ENCODE peak calls at places on chromosomes 1 and 21, in eight cellular contexts. L is NCI-H774; N is activated CD8-positive, alpha-beta memory T cell treated with anti-CD3 and anti-CD28 coated beads for 48 hours; Y is thoracic aorta; E is NCI-H2029 treated with DMSO at 0.1 percent for 48 hours; T is KG1; V is SJSA1; D is stimulated activated CD4-positive, alpha-beta T cell treated with anti-CD3 and anti-CD28 coated beads, Interleukin-4, amount 100 ng/mL, for 4 hours. P is an unnamed sample.

GRCh38 chr1:212290608-212291007 is 5.4 kb downstream of the PPP2R5A start:
- DNase-seq in Y (no peak), L (no peak), T (no peak), D (no peak), V (no peak), E (no peak), N (no peak), P (no peak)

GRCh38 chr1:12275370-12275769 is 45.5 kb downstream of the VPS13D start:
- DNase-seq in L (no peak), D (peak), V (peak), N (peak), E (no peak), T (no peak), Y (no peak), P (no peak)

GRCh38 chr1:228100822-228101613 is 2.1 kb downstream of the C1orf35 start:
- DNase-seq in N (no peak), E (no peak), Y (no peak), V (no peak), D (no peak), T (no peak), L (no peak), P (no peak)

GRCh38 chr1:14946567-14947285 is 206.8 kb upstream of the TMEM51 start:
- DNase-seq in E (no peak), D (no peak), T (no peak), Y (peak), L (no peak), V (peak), N (no peak), P (no peak)

GRCh38 chr1:248817065-248817464 is 8.7 kb downstream of the SH3BP5L start:
- DNase-seq in L (no peak), E (no peak), D (no peak), Y (no peak), N (no peak), T (peak), V (no peak), P (no peak)

GRCh38 chr1:234226106-234226818 is 147.0 kb upstream of the COA6 start:
- DNase-seq in N (no peak), Y (no peak), D (no peak), T (no peak), L (no peak), V (no peak), E (no peak), P (no peak)

GRCh38 chr1:9084883-9085282 is 15.4 kb upstream of the SLC2A5 start:
- DNase-seq in E (no peak), D (no peak), V (no peak), L (no peak), N (no peak), T (no peak), Y (peak), P (no peak)

GRCh38 chr1:226980122-226980551 is 40.0 kb downstream of the COQ8A start:
- DNase-seq in V (no peak), D (no peak), Y (no peak), L (no peak), N (no peak), T (no peak), E (no peak), P (no peak)

GRCh38 chr1:229897540-229897939 is 169.5 kb upstream of the GALNT2 start:
- DNase-seq in E (no peak), N (no peak), D (no peak), T (no peak), V (no peak), Y (no peak), L (no peak), P (no peak)

GRCh38 chr1:32963746-32964460 is 706 bp downstream of the RNF19B start:
- DNase-seq in T (no peak), Y (no peak), E (no peak), N (no peak), D (peak), L (peak), V (peak), P (peak)

GRCh38 chr1:184150776-184151531 is 99.4 kb downstream of the TSEN15 start:
- DNase-seq in V (no peak), T (no peak), E (no peak), D (no peak), N (no peak), Y (no peak), L (no peak), P (no peak)

GRCh38 chr1:225467193-225468020 is 39.6 kb upstream of the LBR start:
- DNase-seq in V (no peak), D (peak), N (peak), L (peak), T (peak), E (no peak), Y (no peak), P (no peak)

GRCh38 chr1:41713557-41714327 is 205.0 kb downstream of the HIVEP3 start:
- DNase-seq in D (no peak), Y (no peak), V (peak), L (no peak), T (no peak), N (no peak), E (no peak), P (no peak)

GRCh38 chr1:79264975-79265818 is 258.7 kb upstream of the ADGRL4 start:
- DNase-seq in N (no peak), T (no peak), Y (no peak), E (no peak), L (no peak), V (no peak), D (no peak), P (no peak)

GRCh38 chr1:85047472-85048295 is 616 bp downstream of the MCOLN3 start:
- DNase-seq in D (no peak), Y (no peak), E (no peak), L (no peak), T (peak), V (no peak), N (no peak), P (peak)

GRCh38 chr1:185152187-185152767 is 4.5 kb downstream of the TRMT1L start:
- DNase-seq in V (no peak), D (no peak), N (no peak), E (no peak), Y (no peak), T (no peak), L (no peak), P (no peak)

GRCh38 chr1:19646366-19646765 is 2.3 kb downstream of the NBL1 start:
- DNase-seq in E (no peak), N (no peak), V (no peak), Y (no peak), T (no peak), D (no peak), L (no peak), P (no peak)

GRCh38 chr1:206121269-206121668 is 4.1 kb upstream of the AVPR1B start:
- DNase-seq in E (no peak), T (no peak), N (no peak), V (no peak), D (no peak), Y (no peak), L (no peak), P (no peak)

GRCh38 chr1:237562247-237562823 is 328.4 kb downstream of the ZP4 start:
- DNase-seq in Y (no peak), E (peak), L (peak), V (peak), N (no peak), T (peak), D (no peak), P (peak)

GRCh38 chr1:214392246-214392645 is 111.3 kb downstream of the SMYD2 start:
- DNase-seq in E (no peak), N (no peak), D (no peak), T (no peak), Y (no peak), V (peak), L (no peak), P (no peak)

GRCh38 chr1:227838181-227838580 is 22.7 kb downstream of the PRSS38 start:
- DNase-seq in E (no peak), V (no peak), N (no peak), L (no peak), Y (no peak), D (no peak), T (no peak), P (no peak)

GRCh38 chr1:186282466-186282865 is 92.6 kb downstream of the TPR start:
- DNase-seq in D (no peak), T (no peak), E (no peak), V (no peak), L (no peak), Y (no peak), N (no peak), P (no peak)

GRCh38 chr1:80050085-80050484 is 1043.6 kb upstream of the ADGRL4 start:
- DNase-seq in E (peak), N (no peak), Y (no peak), T (no peak), V (no peak), L (no peak), D (no peak), P (no peak)

GRCh38 chr21:41837756-41838297 is 41.3 kb downstream of the PRDM15 start:
- DNase-seq in T (no peak), E (no peak), Y (no peak), L (no peak), N (no peak), D (no peak), V (no peak), P (no peak)

GRCh38 chr21:27477321-27477720 is 510.4 kb upstream of the ADAMTS5 start:
- DNase-seq in L (no peak), D (no peak), T (no peak), E (no peak), V (no peak), N (no peak), Y (no peak), P (no peak)

GRCh38 chr1:6546326-6546725 is 8.0 kb downstream of the NOL9 start:
- DNase-seq in D (no peak), T (no peak), E (no peak), N (no peak), L (no peak), Y (no peak), V (no peak), P (no peak)

GRCh38 chr1:151583796-151584195 is 28.1 kb upstream of the SNX27 start:
- DNase-seq in E (no peak), Y (no peak), D (no peak), V (no peak), N (no peak), T (no peak), L (no peak), P (no peak)

GRCh38 chr1:63931468-63931867 is 157.7 kb downstream of the ROR1 start:
- DNase-seq in N (no peak), Y (no peak), E (no peak), T (no peak), D (no peak), V (no peak), L (no peak), P (no peak)

GRCh38 chr1:84830136-84830535 is 62.9 kb downstream of the LPAR3 start:
- DNase-seq in N (no peak), L (no peak), T (no peak), E (no peak), Y (no peak), D (no peak), V (no peak), P (no peak)

GRCh38 chr1:177927021-177927596 is 42.7 kb downstream of the SEC16B start:
- DNase-seq in V (peak), T (no peak), L (no peak), N (no peak), D (no peak), Y (no peak), E (no peak), P (no peak)

GRCh38 chr1:157154940-157155514 is 16.8 kb upstream of the ETV3 start:
- DNase-seq in Y (no peak), D (no peak), E (no peak), N (no peak), L (no peak), V (no peak), T (no peak), P (no peak)

GRCh38 chr1:43990271-43991199 is 864 bp upstream of the CCDC24 start:
- DNase-seq in D (no peak), E (no peak), T (no peak), Y (no peak), N (no peak), V (no peak), L (no peak), P (no peak)

GRCh38 chr1:236209185-236209584 is 66.8 kb downstream of the GPR137B start:
- DNase-seq in L (no peak), Y (no peak), E (no peak), D (no peak), T (no peak), N (no peak), V (no peak), P (no peak)

GRCh38 chr1:97632075-97632474 is 288.8 kb downstream of the DPYD start:
- DNase-seq in Y (no peak), D (no peak), V (peak), E (no peak), L (peak), N (no peak), T (no peak), P (peak)

GRCh38 chr21:41600556-41600955 is 92.6 kb upstream of the TMPRSS2 start:
- DNase-seq in L (no peak), E (no peak), N (no peak), Y (no peak), T (no peak), D (no peak), V (no peak), P (no peak)

GRCh38 chr1:37069406-37069805 is 35.1 kb upstream of the GRIK3 start:
- DNase-seq in N (no peak), D (no peak), T (no peak), Y (no peak), V (no peak), E (peak), L (no peak), P (no peak)